ENCODE peak calls at places on chromosome 16, in eight cellular contexts. W is H1, A is K562, C is HepG2, Q is endothelial cell of umbilical vein, I is SK-N-SH, Z is HCT116, X is GM12878. O is an unnamed sample.

GRCh38 chr16:8847623-8848022 is 21.2 kb downstream of the CARHSP1 start:
- DNase-seq in C (no peak), W (no peak), Q (no peak), Z (no peak), A (no peak), I (peak), X (no peak), O (no peak)

GRCh38 chr16:57608462-57609113 is 19.8 kb upstream of the ADGRG1 start:
- DNase-seq in X (no peak), Q (no peak), A (no peak), Z (no peak), W (no peak), I (no peak), C (no peak), O (no peak)

GRCh38 chr16:50547944-50548658 is at the start of gene NKD1:
- DNase-seq in I (peak), Q (peak), W (no peak), A (peak), C (peak), X (no peak), Z (peak), O (no peak)

GRCh38 chr16:2364638-2365210 is 24.2 kb upstream of the ABCA3 start:
- DNase-seq in X (no peak), I (peak), A (peak), Z (no peak), C (no peak), W (no peak), Q (peak), O (no peak)

GRCh38 chr16:4052801-4053662 is 63.2 kb downstream of the ADCY9 start:
- DNase-seq in Q (peak), I (no peak), W (no peak), Z (peak), X (no peak), C (no peak), A (no peak), O (no peak)

GRCh38 chr16:86789621-86790051 is 211.3 kb downstream of the FOXL1 start:
- DNase-seq in Z (no peak), W (no peak), A (no peak), C (no peak), Q (no peak), I (no peak), X (no peak), O (no peak)

GRCh38 chr16:25010542-25010941 is 4.6 kb downstream of the ARHGAP17 start:
- DNase-seq in C (no peak), X (no peak), Z (no peak), I (no peak), W (no peak), A (no peak), Q (no peak), O (no peak)

GRCh38 chr16:54936086-54936978 is 5.7 kb downstream of the IRX5 start:
- DNase-seq in Q (peak), W (no peak), Z (no peak), C (no peak), X (no peak), A (no peak), I (no peak), O (no peak)

GRCh38 chr16:56189990-56190902 is 1.0 kb upstream of the GNAO1 start:
- DNase-seq in C (no peak), W (no peak), Q (peak), A (no peak), Z (no peak), X (no peak), I (peak), O (no peak)

GRCh38 chr16:31501226-31501965 is 6.8 kb downstream of the RUSF1 start:
- DNase-seq in C (peak), Q (no peak), Z (no peak), I (no peak), A (no peak), X (no peak), W (no peak), O (no peak)

GRCh38 chr16:59060212-59060611 is 326.1 kb upstream of the GOT2 start:
- DNase-seq in X (no peak), W (no peak), Z (no peak), C (no peak), I (no peak), Q (no peak), A (no peak), O (no peak)

GRCh38 chr16:74592847-74593246 is 14.1 kb downstream of the GLG1 start:
- DNase-seq in X (no peak), A (no peak), I (no peak), C (no peak), W (no peak), Z (no peak), Q (no peak), O (no peak)

GRCh38 chr16:68065716-68066305 is 19.4 kb upstream of the NFATC3 start:
- DNase-seq in W (no peak), Z (no peak), A (no peak), Q (peak), C (no peak), X (no peak), I (no peak), O (no peak)

GRCh38 chr16:54193656-54194007 is 93.0 kb downstream of the IRX3 start:
- DNase-seq in Z (peak), X (peak), C (peak), I (peak), W (peak), A (peak), Q (peak), O (no peak)

GRCh38 chr16:49970818-49971431 is 54.1 kb upstream of the CNEP1R1 start:
- DNase-seq in I (no peak), A (no peak), W (no peak), X (no peak), Q (no peak), Z (no peak), C (no peak), O (no peak)

GRCh38 chr16:898761-899677 is 71.8 kb downstream of the LMF1 start:
- DNase-seq in A (no peak), Q (no peak), X (no peak), Z (no peak), I (peak), W (no peak), C (no peak), O (no peak)

GRCh38 chr16:66357523-66357928 is 9.0 kb upstream of the CDH5 start:
- DNase-seq in I (peak), W (peak), A (peak), Q (peak), C (peak), Z (peak), X (no peak), O (peak)

GRCh38 chr16:3171181-3171854 is 16.7 kb upstream of the OR1F1 start:
- DNase-seq in W (no peak), A (peak), Z (no peak), C (no peak), Q (no peak), I (peak), X (no peak), O (no peak)

GRCh38 chr16:29943846-29944669 is 17.8 kb upstream of the TMEM219 start:
- DNase-seq in A (peak), Q (peak), X (no peak), W (no peak), Z (peak), C (peak), I (no peak), O (no peak)

GRCh38 chr16:66618588-66618987 is 14.1 kb downstream of the CMTM3 start:
- DNase-seq in X (no peak), A (no peak), W (no peak), Q (peak), C (no peak), I (no peak), Z (peak), O (no peak)

GRCh38 chr16:54106078-54106477 is 180.5 kb downstream of the IRX3 start:
- DNase-seq in A (peak), Q (no peak), Z (no peak), X (no peak), C (peak), I (no peak), W (no peak), O (no peak)

GRCh38 chr16:3696425-3697218 is 20.7 kb downstream of the TRAP1 start:
- DNase-seq in Z (no peak), Q (no peak), A (peak), C (peak), I (no peak), W (no peak), X (no peak), O (no peak)

GRCh38 chr16:56111100-56111499 is 80.2 kb upstream of the GNAO1 start:
- DNase-seq in I (no peak), Z (no peak), W (no peak), C (no peak), X (no peak), Q (no peak), A (no peak), O (no peak)

GRCh38 chr16:50609049-50609832 is 61.0 kb downstream of the NKD1 start:
- DNase-seq in Q (no peak), W (no peak), C (no peak), A (no peak), X (no peak), I (no peak), Z (no peak), O (no peak)

GRCh38 chr16:88938933-88939813 is 37.8 kb downstream of the CBFA2T3 start:
- DNase-seq in W (no peak), X (no peak), C (no peak), Z (no peak), Q (no peak), I (peak), A (no peak), O (no peak)

GRCh38 chr16:31050280-31051030 is 17.1 kb downstream of the STX4 start:
- DNase-seq in X (no peak), Z (no peak), A (no peak), C (no peak), Q (no peak), W (no peak), I (no peak), O (no peak)

GRCh38 chr16:64133396-64133795 is 988.5 kb downstream of the CDH11 start:
- DNase-seq in Z (no peak), C (no peak), Q (no peak), W (no peak), X (no peak), A (no peak), I (no peak), O (no peak)

GRCh38 chr16:67530013-67530939 is 1.6 kb downstream of the RIPOR1 start:
- DNase-seq in Q (peak), Z (no peak), A (peak), C (no peak), W (no peak), X (no peak), I (peak), O (no peak)

GRCh38 chr16:3716831-3717234 is 491 bp downstream of the TRAP1 start:
- DNase-seq in Z (no peak), I (peak), W (no peak), Q (peak), X (no peak), C (no peak), A (no peak), O (no peak)

GRCh38 chr16:57824880-57825279 is 22.6 kb upstream of the KIFC3 start:
- DNase-seq in A (no peak), C (peak), I (no peak), Q (no peak), X (no peak), Z (no peak), W (no peak), O (no peak)

GRCh38 chr16:58020628-58021521 is 4.7 kb upstream of the MMP15 start:
- DNase-seq in I (peak), W (no peak), Q (peak), C (peak), X (no peak), A (peak), Z (no peak), O (no peak)

GRCh38 chr16:19851476-19851875 is 33.2 kb downstream of the GPRC5B start:
- DNase-seq in I (no peak), A (no peak), Z (no peak), W (no peak), Q (peak), C (no peak), X (no peak), O (no peak)

GRCh38 chr16:68235882-68236803 is at the start of gene ESRP2:
- DNase-seq in Q (no peak), W (peak), A (no peak), Z (peak), X (no peak), I (peak), C (peak), O (no peak)

GRCh38 chr16:58970775-58971174 is 236.7 kb upstream of the GOT2 start:
- DNase-seq in X (no peak), Z (no peak), A (no peak), I (no peak), Q (no peak), W (no peak), C (no peak), O (no peak)

GRCh38 chr16:3646348-3646920 is 8.1 kb upstream of the DNASE1 start:
- DNase-seq in C (peak), Z (peak), X (no peak), A (peak), I (no peak), W (no peak), Q (peak), O (no peak)

GRCh38 chr16:73956592-73957495 is 339.8 kb upstream of the PSMD7 start:
- DNase-seq in Z (peak), A (peak), C (peak), I (peak), X (peak), W (no peak), Q (peak), O (no peak)

GRCh38 chr16:65069090-65069489 is 52.8 kb downstream of the CDH11 start:
- DNase-seq in W (no peak), X (no peak), A (no peak), I (no peak), Q (peak), C (no peak), Z (no peak), O (peak)

GRCh38 chr16:66935319-66936011 is at the start of gene CES2:
- DNase-seq in C (peak), A (peak), Q (peak), I (peak), W (no peak), X (no peak), Z (no peak), O (no peak)

GRCh38 chr16:81994485-81994884 is 16.8 kb downstream of the SDR42E1 start:
- DNase-seq in Z (no peak), Q (no peak), A (peak), X (no peak), C (no peak), W (no peak), I (no peak), O (no peak)

GRCh38 chr16:82002831-82003230 is 8.4 kb downstream of the SDR42E1 start:
- DNase-seq in W (no peak), Q (no peak), A (no peak), I (no peak), Z (no peak), C (no peak), X (no peak), O (no peak)

GRCh38 chr16:81995651-81996050 is 15.6 kb downstream of the SDR42E1 start:
- DNase-seq in A (no peak), Z (no peak), Q (peak), W (no peak), C (no peak), I (no peak), X (no peak), O (no peak)

GRCh38 chr16:81996664-81997529 is 14.4 kb downstream of the SDR42E1 start:
- DNase-seq in W (no peak), X (no peak), I (no peak), A (peak), C (peak), Q (peak), Z (peak), O (no peak)

GRCh38 chr16:81997738-81998137 is 13.5 kb downstream of the SDR42E1 start:
- DNase-seq in X (no peak), C (peak), I (no peak), A (no peak), W (no peak), Q (peak), Z (no peak), O (no peak)
- H3K27ac ChIP-seq in X (no peak), C (no peak), I (peak), A (no peak), W (no peak), Q (peak), Z (peak), O (no peak)

GRCh38 chr16:47492428-47493357 is 31.6 kb downstream of the PHKB start:
- DNase-seq in X (peak), C (peak), W (no peak), A (peak), Q (no peak), Z (no peak), I (no peak), O (no peak)
- TF ChIP-seq POLR2AphosphoS5 in X (peak), C (peak), W (no peak), A (peak), Q (no peak), Z (no peak), I (no peak), O (no peak)

GRCh38 chr16:85541181-85541580 is 71.9 kb upstream of the GSE1 start:
- DNase-seq in A (no peak), W (no peak), I (no peak), X (no peak), C (no peak), Q (no peak), Z (no peak), O (no peak)
- H3K9ac ChIP-seq in A (peak), W (no peak), I (no peak), X (no peak), C (no peak), Q (no peak), Z (no peak), O (no peak)

GRCh38 chr16:28131743-28132393 is 68.4 kb upstream of the GSG1L start:
- DNase-seq in C (no peak), A (no peak), X (no peak), I (no peak), Z (no peak), Q (no peak), W (no peak), O (no peak)

GRCh38 chr16:28130099-28131088 is 66.9 kb upstream of the GSG1L start:
- DNase-seq in Z (no peak), I (no peak), A (no peak), C (no peak), W (no peak), Q (no peak), X (no peak), O (no peak)

GRCh38 chr16:28133666-28134065 is 70.2 kb upstream of the GSG1L start:
- DNase-seq in Q (no peak), I (no peak), W (no peak), X (no peak), C (no peak), Z (no peak), A (no peak), O (no peak)

GRCh38 chr16:28126684-28127620 is 63.4 kb upstream of the GSG1L start:
- DNase-seq in A (no peak), W (no peak), C (no peak), Q (no peak), I (no peak), X (no peak), Z (no peak), O (no peak)

DNA sequence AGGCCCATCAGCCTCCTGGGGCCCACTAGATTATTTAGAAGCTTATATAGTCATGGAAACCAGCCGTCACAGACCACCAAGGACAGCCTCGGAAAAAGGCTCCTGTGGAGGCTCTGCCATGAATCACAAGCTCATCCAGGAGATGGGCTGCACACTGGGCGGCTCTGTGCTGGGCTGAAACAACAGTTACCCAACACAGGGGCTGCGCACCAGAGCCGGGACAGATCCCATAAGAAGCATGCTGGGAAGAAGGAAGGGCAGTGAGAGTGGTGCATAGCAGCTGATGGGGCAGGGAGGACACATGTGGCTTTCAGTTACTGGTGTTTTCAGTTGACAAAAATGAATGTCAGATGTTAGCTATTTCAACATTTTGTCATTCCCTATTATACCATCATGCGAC is 67.7 kb upstream of the GSG1L start:
- DNase-seq in Q (no peak), C (no peak), W (no peak), X (no peak), Z (no peak), A (no peak), I (no peak), O (no peak)
- H3K27ac ChIP-seq in Q (no peak), C (no peak), W (no peak), X (no peak), Z (no peak), A (no peak), I (no peak), O (no peak)